ENCODE peak calls at places on chromosome 7, in four cellular contexts. One of them, this sample, is unnamed.

GRCh38 chr7:3754488-3755365 is 453.7 kb downstream of the SDK1 start:
- DNase-seq in GM12865: no peak
- DNase-seq in retinal pigment epithelial cell: no peak
- DNase-seq in A673: peak
- DNase-seq in this sample: peak

GRCh38 chr7:111639894-111640293 is 77.6 kb upstream of the IMMP2L start:
- DNase-seq in GM12865: no peak
- DNase-seq in retinal pigment epithelial cell: peak
- DNase-seq in A673: peak
- DNase-seq in this sample: no peak

GRCh38 chr7:1156782-1157535 is 3.0 kb downstream of the ZFAND2A start:
- DNase-seq in GM12865: no peak
- DNase-seq in retinal pigment epithelial cell: no peak
- DNase-seq in A673: no peak
- DNase-seq in this sample: peak

GRCh38 chr7:91126762-91127161 is 137.5 kb upstream of the FZD1 start:
- DNase-seq in GM12865: no peak
- DNase-seq in retinal pigment epithelial cell: peak
- DNase-seq in A673: no peak
- DNase-seq in this sample: peak

GRCh38 chr7:144854839-144855424 is 19.1 kb upstream of the TPK1 start:
- DNase-seq in GM12865: peak
- DNase-seq in retinal pigment epithelial cell: peak
- DNase-seq in A673: peak
- DNase-seq in this sample: peak

GRCh38 chr7:104368006-104368405 is 39.6 kb downstream of the LHFPL3 start:
- DNase-seq in GM12865: peak
- DNase-seq in retinal pigment epithelial cell: peak
- DNase-seq in A673: no peak
- DNase-seq in this sample: no peak

GRCh38 chr7:74405899-74406512 is 47.7 kb upstream of the GTF2IRD1 start:
- DNase-seq in GM12865: no peak
- DNase-seq in retinal pigment epithelial cell: no peak
- DNase-seq in A673: no peak
- DNase-seq in this sample: no peak

GRCh38 chr7:95628831-95629439 is 32.6 kb upstream of the PDK4 start:
- DNase-seq in GM12865: no peak
- DNase-seq in retinal pigment epithelial cell: peak
- DNase-seq in A673: no peak
- DNase-seq in this sample: no peak

GRCh38 chr7:12738665-12739064 is 51.2 kb downstream of the ARL4A start:
- DNase-seq in GM12865: no peak
- DNase-seq in retinal pigment epithelial cell: no peak
- DNase-seq in A673: no peak
- DNase-seq in this sample: no peak

GRCh38 chr7:99734987-99735386 is at the start of gene CYP3A7:
- DNase-seq in GM12865: no peak
- DNase-seq in retinal pigment epithelial cell: no peak
- DNase-seq in A673: no peak
- DNase-seq in this sample: no peak

GRCh38 chr7:76051840-76052239 is 3.9 kb downstream of the MDH2 start:
- DNase-seq in GM12865: no peak
- DNase-seq in retinal pigment epithelial cell: no peak
- DNase-seq in A673: no peak
- DNase-seq in this sample: no peak

GRCh38 chr7:136114966-136115762 is 138.0 kb upstream of the MTPN start:
- DNase-seq in GM12865: peak
- DNase-seq in retinal pigment epithelial cell: peak
- DNase-seq in A673: peak
- DNase-seq in this sample: peak

GRCh38 chr7:83562289-83562688 is 86.7 kb downstream of the SEMA3E start:
- DNase-seq in GM12865: no peak
- DNase-seq in retinal pigment epithelial cell: no peak
- DNase-seq in A673: no peak
- DNase-seq in this sample: no peak

GRCh38 chr7:81111781-81112540 is 193.1 kb upstream of the SEMA3C start:
- DNase-seq in GM12865: no peak
- DNase-seq in retinal pigment epithelial cell: peak
- DNase-seq in A673: peak
- DNase-seq in this sample: peak

GRCh38 chr7:2521952-2522591 is 2.5 kb downstream of the LFNG start:
- DNase-seq in GM12865: peak
- DNase-seq in retinal pigment epithelial cell: no peak
- DNase-seq in A673: peak
- DNase-seq in this sample: peak

GRCh38 chr7:137983308-137984008 is 18.4 kb downstream of the CREB3L2 start:
- DNase-seq in GM12865: no peak
- DNase-seq in retinal pigment epithelial cell: no peak
- DNase-seq in A673: no peak
- DNase-seq in this sample: peak

GRCh38 chr7:143296686-143297085 is 8.5 kb downstream of the CASP2 start:
- DNase-seq in GM12865: no peak
- DNase-seq in retinal pigment epithelial cell: no peak
- DNase-seq in A673: peak
- DNase-seq in this sample: no peak

GRCh38 chr7:105261689-105262088 is 127.0 kb downstream of the SRPK2 start:
- DNase-seq in GM12865: no peak
- DNase-seq in retinal pigment epithelial cell: no peak
- DNase-seq in A673: peak
- DNase-seq in this sample: peak

GRCh38 chr7:76126632-76127031 is 75.1 kb upstream of the SRRM3 start:
- DNase-seq in GM12865: no peak
- DNase-seq in retinal pigment epithelial cell: no peak
- DNase-seq in A673: no peak
- DNase-seq in this sample: no peak

GRCh38 chr7:1559626-1560590 is 3.9 kb upstream of the TMEM184A start:
- DNase-seq in GM12865: no peak
- DNase-seq in retinal pigment epithelial cell: no peak
- DNase-seq in A673: no peak
- DNase-seq in this sample: peak

GRCh38 chr7:11539853-11540252 is 292.1 kb downstream of the THSD7A start:
- DNase-seq in GM12865: no peak
- DNase-seq in retinal pigment epithelial cell: no peak
- DNase-seq in A673: peak
- DNase-seq in this sample: no peak

GRCh38 chr7:58316-58715 is 134.1 kb upstream of the FAM20C start:
- DNase-seq in GM12865: no peak
- DNase-seq in retinal pigment epithelial cell: no peak
- DNase-seq in A673: no peak
- DNase-seq in this sample: no peak

GRCh38 chr7:129388353-129389098 is 45.7 kb upstream of the STRIP2 start:
- DNase-seq in GM12865: no peak
- DNase-seq in retinal pigment epithelial cell: no peak
- DNase-seq in A673: no peak
- DNase-seq in this sample: no peak

GRCh38 chr7:114466911-114467310 is 52.3 kb downstream of the FOXP2 start:
- DNase-seq in GM12865: no peak
- DNase-seq in retinal pigment epithelial cell: no peak
- DNase-seq in A673: no peak
- DNase-seq in this sample: no peak

GRCh38 chr7:65967361-65968155 is 14.5 kb downstream of the GUSB start:
- DNase-seq in GM12865: no peak
- DNase-seq in retinal pigment epithelial cell: no peak
- DNase-seq in A673: no peak
- DNase-seq in this sample: no peak

GRCh38 chr7:30796105-30796869 is 25.1 kb downstream of the MINDY4 start:
- DNase-seq in GM12865: peak
- DNase-seq in retinal pigment epithelial cell: no peak
- DNase-seq in A673: peak
- DNase-seq in this sample: no peak

GRCh38 chr7:98281757-98282652 is 519 bp downstream of the BRI3 start:
- DNase-seq in GM12865: peak
- DNase-seq in retinal pigment epithelial cell: no peak
- DNase-seq in A673: no peak
- DNase-seq in this sample: peak

GRCh38 chr7:88395720-88396119 is 89.0 kb upstream of the STEAP4 start:
- DNase-seq in GM12865: no peak
- DNase-seq in retinal pigment epithelial cell: no peak
- DNase-seq in A673: no peak
- DNase-seq in this sample: no peak

GRCh38 chr7:37065779-37066271 is 341.5 kb upstream of the AOAH start:
- DNase-seq in GM12865: peak
- DNase-seq in retinal pigment epithelial cell: peak
- DNase-seq in A673: no peak
- DNase-seq in this sample: no peak

GRCh38 chr7:1845536-1846311 is 175.6 kb downstream of the ELFN1 start:
- DNase-seq in GM12865: no peak
- DNase-seq in retinal pigment epithelial cell: no peak
- DNase-seq in A673: no peak
- DNase-seq in this sample: no peak

GRCh38 chr7:23893942-23894890 is 184.2 kb downstream of the STK31 start:
- DNase-seq in GM12865: peak
- DNase-seq in retinal pigment epithelial cell: no peak
- DNase-seq in A673: no peak
- DNase-seq in this sample: no peak

GRCh38 chr7:3897430-3898385 is 596.7 kb downstream of the SDK1 start:
- DNase-seq in GM12865: peak
- DNase-seq in retinal pigment epithelial cell: no peak
- DNase-seq in A673: peak
- DNase-seq in this sample: peak

GRCh38 chr7:959271-959670 is 4.8 kb upstream of the ADAP1 start:
- DNase-seq in GM12865: no peak
- DNase-seq in retinal pigment epithelial cell: no peak
- DNase-seq in A673: peak
- DNase-seq in this sample: peak

GRCh38 chr7:147607151-147607800 is 983.3 kb upstream of the C7orf33 start:
- DNase-seq in GM12865: no peak
- DNase-seq in retinal pigment epithelial cell: no peak
- DNase-seq in A673: no peak
- DNase-seq in this sample: peak

This sample was measured in NCI-H69.